ENCODE peak calls at places on chromosome 20, in six cellular contexts. S is foreskin fibroblast, M is body of pancreas, K is heart left ventricle, J is dorsolateral prefrontal cortex, V is transverse colon. E is an unnamed sample.

GRCh38 chr20:64261138-64261537 is 5.6 kb downstream of the PCMTD2 start:
- DNase-seq in S (peak), M (no peak), K (no peak), J (no peak), V (no peak), E (no peak)

GRCh38 chr20:62740286-62741141 is 31.9 kb downstream of the NTSR1 start:
- DNase-seq in S (peak), M (no peak), K (peak), J (peak), V (peak), E (peak)

GRCh38 chr20:62181808-62182207 is 1.0 kb upstream of the MTG2 start:
- DNase-seq in S (no peak), M (no peak), K (no peak), J (no peak), V (no peak), E (no peak)

GRCh38 chr20:21101453-21102251 is 4.5 kb downstream of the LINC00237 start:
- DNase-seq in S (peak), M (no peak), K (peak), J (no peak), V (no peak), E (peak)

GRCh38 chr20:32752458-32753250 is 9.4 kb upstream of the COMMD7 start:
- DNase-seq in S (peak), M (no peak), K (no peak), J (no peak), V (no peak), E (no peak)

GRCh38 chr20:48828734-48829460 is 1.1 kb upstream of the PREX1 start:
- DNase-seq in S (no peak), M (no peak), K (no peak), J (no peak), V (no peak), E (no peak)

GRCh38 chr20:38152175-38153010 is 12.7 kb downstream of the TGM2 start:
- DNase-seq in S (peak), M (peak), K (peak), J (peak), V (peak), E (peak)

GRCh38 chr20:36572701-36573102 is 695 bp upstream of the TGIF2 start:
- DNase-seq in S (peak), M (peak), K (no peak), J (no peak), V (peak), E (peak)

GRCh38 chr20:35232575-35232974 is 6.1 kb downstream of the MMP24 start:
- DNase-seq in S (peak), M (no peak), K (no peak), J (no peak), V (no peak), E (no peak)

GRCh38 chr20:19404836-19405235 is 192.4 kb downstream of the SLC24A3 start:
- DNase-seq in S (no peak), M (no peak), K (no peak), J (no peak), V (no peak), E (no peak)

GRCh38 chr20:34396408-34396807 is 33.3 kb downstream of the ITCH start:
- DNase-seq in S (no peak), M (no peak), K (no peak), J (no peak), V (no peak), E (no peak)

GRCh38 chr20:48096957-48097890 is 311.9 kb upstream of the SULF2 start:
- DNase-seq in S (no peak), M (peak), K (no peak), J (no peak), V (no peak), E (no peak)

GRCh38 chr20:61263084-61263695 is 11.1 kb downstream of the CDH4 start:
- DNase-seq in S (peak), M (no peak), K (no peak), J (no peak), V (no peak), E (no peak)

GRCh38 chr20:50690562-50690978 is 772 bp downstream of the RIPOR3 start:
- DNase-seq in S (no peak), M (no peak), K (no peak), J (no peak), V (no peak), E (no peak)

GRCh38 chr20:50113420-50114224 is 672 bp upstream of the UBE2V1 start:
- DNase-seq in S (peak), M (no peak), K (no peak), J (no peak), V (no peak), E (no peak)

GRCh38 chr20:45366192-45366591 is 3.2 kb downstream of the SYS1 start:
- DNase-seq in S (no peak), M (no peak), K (no peak), J (no peak), V (no peak), E (no peak)

GRCh38 chr20:45365444-45365970 is 2.6 kb downstream of the SYS1 start:
- DNase-seq in S (no peak), M (no peak), K (no peak), J (no peak), V (no peak), E (no peak)

GRCh38 chr20:45368221-45368980 is 5.4 kb downstream of the SYS1 start:
- DNase-seq in S (no peak), M (no peak), K (no peak), J (no peak), V (peak), E (peak)

GRCh38 chr20:45367126-45367525 is 4.2 kb downstream of the SYS1 start:
- DNase-seq in S (no peak), M (no peak), K (no peak), J (no peak), V (no peak), E (no peak)

DNA sequence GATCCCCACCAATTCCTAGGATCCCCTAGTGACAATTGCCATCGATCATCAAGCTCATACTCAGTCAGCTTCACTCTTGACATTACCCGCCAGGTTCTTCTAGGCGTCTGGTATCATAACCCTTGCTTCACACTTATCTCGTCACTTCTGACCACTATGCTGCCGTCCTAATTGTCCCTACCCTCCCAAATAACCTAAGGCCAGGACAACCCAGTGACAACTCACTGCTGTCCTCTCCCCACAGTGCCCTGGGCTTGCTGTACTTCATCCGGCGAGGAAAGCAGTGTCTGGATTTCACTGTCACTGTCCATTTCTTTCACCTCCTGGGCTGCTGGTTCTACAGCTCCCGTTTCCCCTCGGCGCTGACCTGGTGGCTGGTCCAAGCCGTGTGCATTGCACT is 3.7 kb downstream of the SYS1 start:
- DNase-seq in S (no peak), M (no peak), K (no peak), J (no peak), V (no peak), E (no peak)
- H3K4me3 ChIP-seq in S (no peak), M (no peak), K (no peak), J (no peak), V (no peak), E (no peak)

DNA sequence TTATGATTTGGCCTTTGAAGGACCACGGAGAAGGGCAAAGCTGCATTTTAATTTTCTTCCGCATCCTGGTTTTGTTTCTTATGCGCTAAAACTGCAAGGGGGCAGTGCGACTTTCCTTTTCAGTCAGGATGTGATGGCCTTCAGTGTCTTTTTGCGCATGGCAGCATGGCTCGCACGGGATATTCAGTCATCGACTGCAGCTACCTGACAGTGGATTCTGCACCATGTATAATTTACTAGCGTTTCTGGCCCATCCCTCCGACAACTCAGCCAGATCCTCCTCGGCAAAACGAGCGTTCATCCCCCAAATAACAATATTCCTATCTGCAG is 2.2 kb downstream of the LAMP5 start:
- DNase-seq in S (no peak), M (no peak), K (no peak), J (no peak), V (no peak), E (no peak)
- H3K4me3 ChIP-seq in S (no peak), M (no peak), K (peak), J (peak), V (no peak), E (no peak)

GRCh38 chr20:1185316-1185741 is 548 bp upstream of the TMEM74B start:
- DNase-seq in S (peak), M (no peak), K (no peak), J (no peak), V (no peak), E (peak)
- H3K4me3 ChIP-seq in S (peak), M (no peak), K (peak), J (peak), V (peak), E (peak)

DNA sequence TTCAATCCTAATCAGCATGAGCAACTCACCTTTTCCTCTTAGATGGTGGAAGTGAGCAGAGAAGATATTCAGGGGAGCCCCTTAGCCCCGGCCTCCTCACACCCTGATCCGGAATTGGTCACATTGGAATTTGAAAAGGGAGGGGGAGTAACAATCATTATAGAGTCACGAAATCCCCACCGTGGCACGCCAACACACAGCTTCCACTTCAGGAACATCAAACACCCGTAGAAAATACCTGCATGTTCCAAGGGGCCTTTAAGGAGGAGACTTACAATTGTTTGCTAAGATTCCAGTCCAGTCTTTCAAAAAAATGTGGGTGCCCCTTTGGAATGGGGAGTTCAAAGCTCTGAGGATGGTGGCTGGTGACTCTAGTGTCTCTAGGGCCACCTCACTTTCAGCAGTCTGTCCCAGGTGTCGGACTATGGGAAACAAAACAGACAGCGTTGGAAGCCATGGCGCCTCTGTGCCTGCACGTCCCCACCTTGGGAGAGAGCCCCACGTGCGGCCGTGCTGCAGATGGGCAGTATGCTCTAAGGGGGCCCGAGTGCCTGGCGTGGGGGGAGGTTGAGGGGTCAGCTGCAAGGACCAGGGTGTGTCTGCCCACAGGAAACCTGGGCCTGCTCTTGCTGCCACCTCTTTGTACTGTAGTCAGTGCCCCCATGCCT is 2.4 kb downstream of the CD93 start:
- DNase-seq in S (no peak), M (no peak), K (no peak), J (no peak), V (no peak), E (no peak)
- H3K4me3 ChIP-seq in S (no peak), M (no peak), K (peak), J (peak), V (no peak), E (no peak)

GRCh38 chr20:43916875-43917371 is 2.3 kb downstream of the TOX2 start:
- DNase-seq in S (peak), M (no peak), K (no peak), J (no peak), V (no peak), E (no peak)
- H3K4me3 ChIP-seq in S (peak), M (no peak), K (peak), J (peak), V (no peak), E (no peak)

GRCh38 chr20:57104113-57104512 is 162.3 kb downstream of the BMP7 start:
- DNase-seq in S (no peak), M (no peak), K (no peak), J (no peak), V (no peak), E (no peak)

GRCh38 chr20:57103146-57103800 is 163.2 kb downstream of the BMP7 start:
- DNase-seq in S (no peak), M (no peak), K (no peak), J (peak), V (no peak), E (no peak)

GRCh38 chr20:57106030-57106682 is 160.3 kb downstream of the BMP7 start:
- DNase-seq in S (no peak), M (no peak), K (no peak), J (no peak), V (no peak), E (no peak)

GRCh38 chr20:57106692-57107091 is 159.7 kb downstream of the BMP7 start:
- DNase-seq in S (no peak), M (no peak), K (no peak), J (no peak), V (no peak), E (no peak)

GRCh38 chr20:57104711-57105110 is 161.7 kb downstream of the BMP7 start:
- DNase-seq in S (no peak), M (no peak), K (no peak), J (no peak), V (no peak), E (no peak)
- H3K4me3 ChIP-seq in S (no peak), M (no peak), K (no peak), J (no peak), V (no peak), E (no peak)

GRCh38 chr20:54149765-54150264 is 24.0 kb downstream of the CYP24A1 start:
- DNase-seq in S (no peak), M (no peak), K (no peak), J (no peak), V (no peak), E (no peak)
- H3K4me3 ChIP-seq in S (no peak), M (no peak), K (no peak), J (no peak), V (no peak), E (no peak)

DNA sequence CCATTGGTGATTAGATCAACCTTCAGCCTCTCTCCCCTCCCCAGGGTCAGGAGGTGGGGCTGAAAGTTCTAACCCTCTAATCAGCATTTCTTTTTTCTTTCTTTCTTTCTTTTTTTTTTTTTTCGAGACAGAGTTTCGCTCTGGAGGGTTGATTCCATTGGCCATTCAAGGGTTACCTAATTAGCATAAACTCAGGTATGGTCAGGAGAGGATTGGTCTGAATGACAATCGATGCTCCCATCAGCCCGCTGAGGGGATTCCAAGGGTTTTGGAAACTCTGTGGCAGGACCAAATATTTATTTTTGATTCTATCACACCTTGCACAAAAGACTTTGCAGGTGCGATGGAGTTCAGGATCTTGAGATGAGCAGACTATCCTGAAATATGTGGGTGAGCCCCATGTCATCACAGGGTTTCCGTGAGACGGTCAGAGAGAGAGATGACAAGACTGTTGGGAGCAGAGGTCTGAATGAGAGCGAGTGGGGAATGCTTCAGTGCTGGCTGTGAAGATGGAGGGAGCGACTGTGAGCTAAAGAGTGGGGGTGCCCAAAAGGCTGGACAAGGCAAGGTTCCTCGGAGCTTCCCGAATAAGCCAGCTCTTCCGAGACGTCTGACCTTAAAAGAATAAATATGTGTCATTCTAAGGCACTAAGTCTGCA is 107.1 kb downstream of the BMP7 start:
- DNase-seq in S (no peak), M (no peak), K (no peak), J (no peak), V (no peak), E (no peak)
- H3K4me3 ChIP-seq in S (no peak), M (no peak), K (no peak), J (no peak), V (no peak), E (no peak)

GRCh38 chr20:24769878-24770627 is 179.0 kb upstream of the CST7 start:
- DNase-seq in S (no peak), M (peak), K (no peak), J (no peak), V (peak), E (no peak)
- H3K4me3 ChIP-seq in S (no peak), M (no peak), K (no peak), J (no peak), V (no peak), E (no peak)

E was measured in small intestine.